ENCODE peak calls at places on chromosomes 2 and 18, in eight cellular contexts. V is sigmoid colon, H is ovary, Y is NB4, B is uterus, U is transverse colon, R is gastrocnemius medialis, E is body of pancreas. T is an unnamed sample.

GRCh38 chr2:119683717-119684443 is 4.9 kb downstream of the TMEM177 start:
- DNase-seq in R (no peak), E (no peak), H (peak; percentile 68), U (no peak), V (no peak), B (no peak), Y (no peak), T (peak; percentile 83)

GRCh38 chr2:168245074-168245825 is 2.1 kb downstream of the STK39 start:
- DNase-seq in H (no peak), E (no peak), V (no peak), U (no peak), B (no peak), R (no peak), Y (peak; percentile 69), T (no peak)

GRCh38 chr2:227297052-227297451 is 28.0 kb upstream of the MFF start:
- DNase-seq in V (no peak), Y (no peak), E (no peak), U (no peak), B (no peak), H (no peak), R (no peak), T (no peak)

GRCh38 chr18:10213526-10213925 is 240.9 kb upstream of the APCDD1 start:
- DNase-seq in R (no peak), E (no peak), B (no peak), U (no peak), Y (peak; percentile 92), V (no peak), H (no peak), T (no peak)

GRCh38 chr2:168060956-168061750 is 186.2 kb downstream of the STK39 start:
- DNase-seq in H (no peak), R (no peak), Y (no peak), U (no peak), B (no peak), V (no peak), E (no peak), T (peak; percentile 7)

GRCh38 chr18:10497350-10497749 is 28.5 kb upstream of the NAPG start:
- DNase-seq in V (no peak), R (no peak), H (no peak), U (no peak), Y (no peak), B (no peak), E (no peak), T (no peak)

GRCh38 chr2:238149841-238150572 is 8.8 kb upstream of the ERFE start:
- DNase-seq in H (no peak), Y (no peak), V (no peak), U (no peak), E (no peak), R (peak; percentile 97), B (no peak), T (no peak)

GRCh38 chr2:175012516-175012915 is 7.3 kb upstream of the CHN1 start:
- DNase-seq in H (no peak), V (no peak), B (no peak), R (no peak), U (no peak), Y (peak; percentile 47), E (no peak), T (no peak)

GRCh38 chr2:229905601-229906000 is 16.2 kb downstream of the TRIP12 start:
- DNase-seq in R (no peak), H (no peak), U (no peak), E (no peak), V (no peak), B (no peak), Y (peak; percentile 34), T (no peak)

GRCh38 chr2:165435611-165436010 is 33.9 kb upstream of the CSRNP3 start:
- DNase-seq in H (no peak), Y (no peak), E (no peak), R (no peak), B (no peak), U (no peak), V (no peak), T (no peak)

GRCh38 chr2:172438064-172438421 is 10.7 kb downstream of the ITGA6 start:
- DNase-seq in R (no peak), U (no peak), H (no peak), V (no peak), B (no peak), Y (no peak), E (no peak), T (no peak)

GRCh38 chr2:14558382-14558919 is 74.1 kb upstream of the LRATD1 start:
- DNase-seq in U (no peak), H (no peak), E (no peak), Y (no peak), B (no peak), R (no peak), V (no peak), T (no peak)

GRCh38 chr2:84629550-84629949 is 113.3 kb downstream of the DNAH6 start:
- DNase-seq in R (no peak), B (no peak), Y (no peak), U (no peak), E (no peak), H (no peak), V (no peak), T (no peak)

GRCh38 chr2:23287250-23287704 is 97.7 kb upstream of the KLHL29 start:
- DNase-seq in V (peak; percentile 72), B (peak; percentile 45), U (no peak), R (peak; percentile 15), H (peak; percentile 27), Y (no peak), E (no peak), T (no peak)

GRCh38 chr2:212618636-212619035 is 80.0 kb upstream of the ERBB4 start:
- DNase-seq in U (no peak), V (no peak), Y (no peak), H (no peak), B (no peak), E (no peak), R (no peak), T (no peak)

GRCh38 chr2:54680397-54681032 is 42.9 kb upstream of the EML6 start:
- DNase-seq in U (no peak), R (no peak), E (no peak), Y (peak; percentile 61), V (no peak), H (no peak), B (no peak), T (no peak)

GRCh38 chr2:1969701-1970015 is 225.3 kb upstream of the PXDN start:
- DNase-seq in U (no peak), V (no peak), Y (no peak), E (no peak), R (no peak), H (no peak), B (no peak), T (no peak)

GRCh38 chr2:8168876-8169275 is 513.0 kb upstream of the ID2 start:
- DNase-seq in R (no peak), B (no peak), H (no peak), E (no peak), U (no peak), V (no peak), Y (no peak), T (no peak)

GRCh38 chr2:148167241-148167766 is 146.4 kb downstream of the MBD5 start:
- DNase-seq in H (no peak), U (no peak), B (no peak), E (no peak), V (no peak), Y (no peak), R (no peak), T (no peak)

GRCh38 chr2:85692039-85692645 is 2.0 kb upstream of the GNLY start:
- DNase-seq in R (peak; percentile 4), H (no peak), V (no peak), Y (no peak), U (no peak), B (no peak), E (no peak), T (no peak)

GRCh38 chr2:189203177-189203799 is 23.7 kb upstream of the COL5A2 start:
- DNase-seq in U (no peak), B (no peak), E (no peak), R (no peak), V (no peak), Y (no peak), H (no peak), T (no peak)

GRCh38 chr2:50765146-50765545 is 266.8 kb downstream of the NRXN1 start:
- DNase-seq in B (no peak), H (no peak), U (no peak), R (no peak), Y (no peak), V (no peak), E (no peak), T (no peak)

GRCh38 chr2:201137505-201138400 is 21.8 kb downstream of the CFLAR start:
- DNase-seq in Y (no peak), E (no peak), R (no peak), U (no peak), H (no peak), V (no peak), B (no peak), T (no peak)
- TF ChIP-seq POLR2A in Y (no peak), E (no peak), R (no peak), U (no peak), H (no peak), V (no peak), B (no peak), T (no peak)

GRCh38 chr2:134918518-134919359 is at the start of gene CCNT2:
- DNase-seq in Y (peak; percentile 99), U (peak; percentile 100), E (peak; percentile 99), V (peak; percentile 99), R (peak; percentile 99), B (peak; percentile 98), H (peak; percentile 99), T (peak; percentile 85)
- TF ChIP-seq POLR2A in Y (peak; percentile 63), U (peak; percentile 49), E (peak; percentile 33), V (no peak), R (peak; percentile 17), B (peak; percentile 31), H (peak; percentile 30), T (peak; percentile 76)

GRCh38 chr2:47402805-47403691 is at the start of gene MSH2:
- DNase-seq in V (peak; percentile 95), E (peak; percentile 93), Y (peak; percentile 98), B (peak; percentile 87), H (peak; percentile 88), R (peak; percentile 84), U (peak; percentile 93), T (peak; percentile 98)
- TF ChIP-seq POLR2A in V (no peak), E (no peak), Y (peak; percentile 72), B (no peak), H (no peak), R (no peak), U (peak; percentile 26), T (peak; percentile 67)

GRCh38 chr18:26226229-26227050 is at the start of gene TAF4B:
- DNase-seq in B (peak; percentile 92), R (peak; percentile 91), V (peak; percentile 97), U (peak; percentile 95), E (peak; percentile 94), H (peak; percentile 97), Y (peak; percentile 92), T (peak; percentile 74)
- TF ChIP-seq POLR2A in B (peak; percentile 59), R (peak; percentile 55), V (no peak), U (peak; percentile 59), E (peak; percentile 62), H (peak; percentile 57), Y (peak; percentile 46), T (no peak)

T was measured in H54.